ENCODE peak calls at places on chromosomes 1 and 21, in nine cellular contexts. One of them, this sample, is unnamed.

GRCh38 chr1:53115403-53116306 is 26.8 kb downstream of the SLC1A7 start:
- DNase-seq in Panc1: no peak
- DNase-seq in stimulated activated CD4-positive, alpha-beta T cell treated with anti-CD3 and anti-CD28 coated beads, Interleukin-2, amount 100 ng/mL, for 48 hours: no peak
- DNase-seq in nucleus accumbens: no peak
- DNase-seq in EL: no peak
- DNase-seq in uterus: no peak
- DNase-seq in DMS79: no peak
- DNase-seq in esophagus squamous epithelium: no peak
- DNase-seq in adrenal gland: no peak
- DNase-seq in this sample: no peak

GRCh38 chr1:74113333-74113732 is 84.6 kb downstream of the LRRIQ3 start:
- DNase-seq in esophagus squamous epithelium: no peak
- DNase-seq in DMS79: no peak
- DNase-seq in EL: no peak
- DNase-seq in stimulated activated CD4-positive, alpha-beta T cell treated with anti-CD3 and anti-CD28 coated beads, Interleukin-2, amount 100 ng/mL, for 48 hours: no peak
- DNase-seq in Panc1: no peak
- DNase-seq in uterus: no peak
- DNase-seq in nucleus accumbens: no peak
- DNase-seq in adrenal gland: no peak
- DNase-seq in this sample: no peak

GRCh38 chr1:109723351-109723750 is 11.3 kb downstream of the GSTM5 start:
- DNase-seq in nucleus accumbens: no peak
- DNase-seq in esophagus squamous epithelium: no peak
- DNase-seq in stimulated activated CD4-positive, alpha-beta T cell treated with anti-CD3 and anti-CD28 coated beads, Interleukin-2, amount 100 ng/mL, for 48 hours: no peak
- DNase-seq in DMS79: no peak
- DNase-seq in EL: peak; percentile 50
- DNase-seq in adrenal gland: no peak
- DNase-seq in uterus: no peak
- DNase-seq in Panc1: no peak
- DNase-seq in this sample: no peak

GRCh38 chr1:162663589-162664030 is 31.3 kb downstream of the DDR2 start:
- DNase-seq in nucleus accumbens: no peak
- DNase-seq in adrenal gland: no peak
- DNase-seq in DMS79: peak; percentile 41
- DNase-seq in Panc1: no peak
- DNase-seq in esophagus squamous epithelium: no peak
- DNase-seq in uterus: peak; percentile 67
- DNase-seq in stimulated activated CD4-positive, alpha-beta T cell treated with anti-CD3 and anti-CD28 coated beads, Interleukin-2, amount 100 ng/mL, for 48 hours: no peak
- DNase-seq in EL: peak; percentile 85
- DNase-seq in this sample: peak; percentile 63

GRCh38 chr1:77948841-77949424 is 29.9 kb downstream of the FUBP1 start:
- DNase-seq in esophagus squamous epithelium: no peak
- DNase-seq in adrenal gland: no peak
- DNase-seq in uterus: no peak
- DNase-seq in EL: peak; percentile 39
- DNase-seq in stimulated activated CD4-positive, alpha-beta T cell treated with anti-CD3 and anti-CD28 coated beads, Interleukin-2, amount 100 ng/mL, for 48 hours: no peak
- DNase-seq in DMS79: no peak
- DNase-seq in nucleus accumbens: no peak
- DNase-seq in Panc1: no peak
- DNase-seq in this sample: no peak

GRCh38 chr1:180614746-180615145 is 17.1 kb upstream of the XPR1 start:
- DNase-seq in EL: no peak
- DNase-seq in adrenal gland: no peak
- DNase-seq in esophagus squamous epithelium: no peak
- DNase-seq in uterus: no peak
- DNase-seq in DMS79: peak; percentile 86
- DNase-seq in Panc1: no peak
- DNase-seq in stimulated activated CD4-positive, alpha-beta T cell treated with anti-CD3 and anti-CD28 coated beads, Interleukin-2, amount 100 ng/mL, for 48 hours: no peak
- DNase-seq in nucleus accumbens: no peak
- DNase-seq in this sample: no peak

GRCh38 chr1:87508247-87508646 is 179.6 kb downstream of the LMO4 start:
- DNase-seq in uterus: no peak
- DNase-seq in nucleus accumbens: no peak
- DNase-seq in adrenal gland: no peak
- DNase-seq in DMS79: no peak
- DNase-seq in EL: peak; percentile 3
- DNase-seq in esophagus squamous epithelium: no peak
- DNase-seq in Panc1: no peak
- DNase-seq in stimulated activated CD4-positive, alpha-beta T cell treated with anti-CD3 and anti-CD28 coated beads, Interleukin-2, amount 100 ng/mL, for 48 hours: no peak
- DNase-seq in this sample: no peak

GRCh38 chr21:42237577-42237976 is 18.6 kb downstream of the ABCG1 start:
- DNase-seq in EL: no peak
- DNase-seq in nucleus accumbens: no peak
- DNase-seq in esophagus squamous epithelium: no peak
- DNase-seq in DMS79: no peak
- DNase-seq in Panc1: no peak
- DNase-seq in uterus: no peak
- DNase-seq in stimulated activated CD4-positive, alpha-beta T cell treated with anti-CD3 and anti-CD28 coated beads, Interleukin-2, amount 100 ng/mL, for 48 hours: peak; percentile 19
- DNase-seq in adrenal gland: no peak
- DNase-seq in this sample: no peak

GRCh38 chr1:25616932-25617625 is 488 bp downstream of the MAN1C1 start:
- DNase-seq in nucleus accumbens: no peak
- DNase-seq in EL: no peak
- DNase-seq in adrenal gland: peak; percentile 38
- DNase-seq in DMS79: no peak
- DNase-seq in Panc1: no peak
- DNase-seq in stimulated activated CD4-positive, alpha-beta T cell treated with anti-CD3 and anti-CD28 coated beads, Interleukin-2, amount 100 ng/mL, for 48 hours: no peak
- DNase-seq in esophagus squamous epithelium: no peak
- DNase-seq in uterus: no peak
- DNase-seq in this sample: no peak

GRCh38 chr1:159090566-159091546 is 14.3 kb upstream of the AIM2 start:
- DNase-seq in nucleus accumbens: no peak
- DNase-seq in uterus: no peak
- DNase-seq in DMS79: no peak
- DNase-seq in stimulated activated CD4-positive, alpha-beta T cell treated with anti-CD3 and anti-CD28 coated beads, Interleukin-2, amount 100 ng/mL, for 48 hours: no peak
- DNase-seq in esophagus squamous epithelium: no peak
- DNase-seq in Panc1: no peak
- DNase-seq in adrenal gland: no peak
- DNase-seq in EL: peak; percentile 54
- DNase-seq in this sample: no peak

GRCh38 chr1:8330271-8331125 is 12.6 kb downstream of the SLC45A1 start:
- DNase-seq in Panc1: no peak
- DNase-seq in uterus: no peak
- DNase-seq in stimulated activated CD4-positive, alpha-beta T cell treated with anti-CD3 and anti-CD28 coated beads, Interleukin-2, amount 100 ng/mL, for 48 hours: no peak
- DNase-seq in DMS79: no peak
- DNase-seq in adrenal gland: no peak
- DNase-seq in esophagus squamous epithelium: no peak
- DNase-seq in nucleus accumbens: no peak
- DNase-seq in EL: no peak
- DNase-seq in this sample: no peak

GRCh38 chr1:74964508-74964907 is 169.7 kb upstream of the LHX8 start:
- DNase-seq in esophagus squamous epithelium: no peak
- DNase-seq in DMS79: peak; percentile 82
- DNase-seq in adrenal gland: no peak
- DNase-seq in EL: peak; percentile 1
- DNase-seq in stimulated activated CD4-positive, alpha-beta T cell treated with anti-CD3 and anti-CD28 coated beads, Interleukin-2, amount 100 ng/mL, for 48 hours: no peak
- DNase-seq in nucleus accumbens: no peak
- DNase-seq in Panc1: no peak
- DNase-seq in uterus: no peak
- DNase-seq in this sample: no peak

This sample was measured in right atrium auricular region.